ENCODE peak calls at places on chromosomes 4 and X, in five cellular contexts. One of them, this sample, is unnamed.
A peak's percentile ranks its signal among the peaks of the same experiment; 100 is the strongest.

GRCh38 chr4:38590017-38590416 is 74.0 kb upstream of the KLF3 start:
- DNase-seq in RCC 7860: no peak
- DNase-seq in AG04449: no peak
- DNase-seq in T-helper 22 cell: no peak
- DNase-seq in activated CD4-positive, alpha-beta memory T cell treated with anti-CD3 and anti-CD28 coated beads, Interleukin-2, amount 10 ng/mL, durations not matched to agents 7 days and 5 days: no peak
- DNase-seq in this sample: no peak

GRCh38 chr4:108030332-108030731 is 40.6 kb downstream of the HADH start:
- DNase-seq in RCC 7860: no peak
- DNase-seq in AG04449: peak; percentile 21
- DNase-seq in T-helper 22 cell: peak; percentile 27
- DNase-seq in activated CD4-positive, alpha-beta memory T cell treated with anti-CD3 and anti-CD28 coated beads, Interleukin-2, amount 10 ng/mL, durations not matched to agents 7 days and 5 days: peak; percentile 71
- DNase-seq in this sample: peak; percentile 24

GRCh38 chr4:169604131-169604900 is 8.1 kb downstream of the NEK1 start:
- DNase-seq in RCC 7860: peak; percentile 45
- DNase-seq in AG04449: no peak
- DNase-seq in T-helper 22 cell: no peak
- DNase-seq in activated CD4-positive, alpha-beta memory T cell treated with anti-CD3 and anti-CD28 coated beads, Interleukin-2, amount 10 ng/mL, durations not matched to agents 7 days and 5 days: peak; percentile 51
- DNase-seq in this sample: no peak

GRCh38 chrX:1316527-1316926 is 20.1 kb upstream of the IL3RA start:
- DNase-seq in RCC 7860: no peak
- DNase-seq in AG04449: no peak
- DNase-seq in T-helper 22 cell: no peak
- DNase-seq in activated CD4-positive, alpha-beta memory T cell treated with anti-CD3 and anti-CD28 coated beads, Interleukin-2, amount 10 ng/mL, durations not matched to agents 7 days and 5 days: peak; percentile 55
- DNase-seq in this sample: no peak

GRCh38 chr4:169618286-169618685 is 2.1 kb upstream of the CLCN3 start:
- DNase-seq in RCC 7860: no peak
- DNase-seq in AG04449: no peak
- DNase-seq in T-helper 22 cell: no peak
- DNase-seq in activated CD4-positive, alpha-beta memory T cell treated with anti-CD3 and anti-CD28 coated beads, Interleukin-2, amount 10 ng/mL, durations not matched to agents 7 days and 5 days: no peak
- DNase-seq in this sample: no peak

GRCh38 chrX:73850124-73851013 is 287.4 kb downstream of the CHIC1 start:
- DNase-seq in RCC 7860: no peak
- DNase-seq in AG04449: no peak
- DNase-seq in T-helper 22 cell: peak; percentile 5
- DNase-seq in activated CD4-positive, alpha-beta memory T cell treated with anti-CD3 and anti-CD28 coated beads, Interleukin-2, amount 10 ng/mL, durations not matched to agents 7 days and 5 days: no peak
- DNase-seq in this sample: no peak

GRCh38 chr4:136319789-136320470 is 1212.4 kb downstream of the PCDH18 start:
- DNase-seq in RCC 7860: peak; percentile 96
- DNase-seq in AG04449: no peak
- DNase-seq in T-helper 22 cell: no peak
- DNase-seq in activated CD4-positive, alpha-beta memory T cell treated with anti-CD3 and anti-CD28 coated beads, Interleukin-2, amount 10 ng/mL, durations not matched to agents 7 days and 5 days: no peak
- DNase-seq in this sample: no peak

GRCh38 chr4:1327526-1328266 is 19.3 kb upstream of the UVSSA start:
- DNase-seq in RCC 7860: no peak
- DNase-seq in AG04449: no peak
- DNase-seq in T-helper 22 cell: no peak
- DNase-seq in activated CD4-positive, alpha-beta memory T cell treated with anti-CD3 and anti-CD28 coated beads, Interleukin-2, amount 10 ng/mL, durations not matched to agents 7 days and 5 days: no peak
- DNase-seq in this sample: no peak

GRCh38 chrX:78314561-78314960 is 12.8 kb downstream of the CYSLTR1 start:
- DNase-seq in RCC 7860: no peak
- DNase-seq in AG04449: no peak
- DNase-seq in T-helper 22 cell: no peak
- DNase-seq in activated CD4-positive, alpha-beta memory T cell treated with anti-CD3 and anti-CD28 coated beads, Interleukin-2, amount 10 ng/mL, durations not matched to agents 7 days and 5 days: no peak
- DNase-seq in this sample: no peak

GRCh38 chr4:7594013-7594412 is 159.3 kb upstream of the PSAPL1 start:
- DNase-seq in RCC 7860: no peak
- DNase-seq in AG04449: no peak
- DNase-seq in T-helper 22 cell: no peak
- DNase-seq in activated CD4-positive, alpha-beta memory T cell treated with anti-CD3 and anti-CD28 coated beads, Interleukin-2, amount 10 ng/mL, durations not matched to agents 7 days and 5 days: no peak
- DNase-seq in this sample: no peak

GRCh38 chrX:46953597-46953996 is 41.4 kb downstream of the JADE3 start:
- DNase-seq in RCC 7860: no peak
- DNase-seq in AG04449: no peak
- DNase-seq in T-helper 22 cell: no peak
- DNase-seq in activated CD4-positive, alpha-beta memory T cell treated with anti-CD3 and anti-CD28 coated beads, Interleukin-2, amount 10 ng/mL, durations not matched to agents 7 days and 5 days: no peak
- DNase-seq in this sample: no peak

GRCh38 chrX:20547649-20548051 is 280.9 kb upstream of the RPS6KA3 start:
- DNase-seq in RCC 7860: peak; percentile 60
- DNase-seq in AG04449: peak; percentile 21
- DNase-seq in T-helper 22 cell: no peak
- DNase-seq in activated CD4-positive, alpha-beta memory T cell treated with anti-CD3 and anti-CD28 coated beads, Interleukin-2, amount 10 ng/mL, durations not matched to agents 7 days and 5 days: no peak
- DNase-seq in this sample: no peak

GRCh38 chrX:100447563-100448397 is 37.7 kb upstream of the PCDH19 start:
- DNase-seq in RCC 7860: no peak
- DNase-seq in AG04449: no peak
- DNase-seq in T-helper 22 cell: no peak
- DNase-seq in activated CD4-positive, alpha-beta memory T cell treated with anti-CD3 and anti-CD28 coated beads, Interleukin-2, amount 10 ng/mL, durations not matched to agents 7 days and 5 days: peak; percentile 15
- DNase-seq in this sample: no peak

GRCh38 chrX:102841706-102842003 is 95.4 kb upstream of the RAB40AL start:
- DNase-seq in RCC 7860: no peak
- DNase-seq in AG04449: no peak
- DNase-seq in T-helper 22 cell: no peak
- DNase-seq in activated CD4-positive, alpha-beta memory T cell treated with anti-CD3 and anti-CD28 coated beads, Interleukin-2, amount 10 ng/mL, durations not matched to agents 7 days and 5 days: no peak
- DNase-seq in this sample: no peak

GRCh38 chr4:40246938-40247337 is 50.1 kb downstream of the RHOH start:
- DNase-seq in RCC 7860: no peak
- DNase-seq in AG04449: no peak
- DNase-seq in T-helper 22 cell: no peak
- DNase-seq in activated CD4-positive, alpha-beta memory T cell treated with anti-CD3 and anti-CD28 coated beads, Interleukin-2, amount 10 ng/mL, durations not matched to agents 7 days and 5 days: no peak
- DNase-seq in this sample: no peak

GRCh38 chr4:94342713-94343112 is at the start of gene HPGDS:
- DNase-seq in RCC 7860: no peak
- DNase-seq in AG04449: no peak
- DNase-seq in T-helper 22 cell: no peak
- DNase-seq in activated CD4-positive, alpha-beta memory T cell treated with anti-CD3 and anti-CD28 coated beads, Interleukin-2, amount 10 ng/mL, durations not matched to agents 7 days and 5 days: no peak
- DNase-seq in this sample: no peak

GRCh38 chr4:25782482-25782881 is 80.3 kb downstream of the SEL1L3 start:
- DNase-seq in RCC 7860: no peak
- DNase-seq in AG04449: no peak
- DNase-seq in T-helper 22 cell: no peak
- DNase-seq in activated CD4-positive, alpha-beta memory T cell treated with anti-CD3 and anti-CD28 coated beads, Interleukin-2, amount 10 ng/mL, durations not matched to agents 7 days and 5 days: no peak
- DNase-seq in this sample: no peak

GRCh38 chr4:98657531-98658286 is 702 bp downstream of the TSPAN5 start:
- DNase-seq in RCC 7860: peak; percentile 50
- DNase-seq in AG04449: no peak
- DNase-seq in T-helper 22 cell: peak; percentile 3
- DNase-seq in activated CD4-positive, alpha-beta memory T cell treated with anti-CD3 and anti-CD28 coated beads, Interleukin-2, amount 10 ng/mL, durations not matched to agents 7 days and 5 days: peak; percentile 52
- DNase-seq in this sample: no peak

GRCh38 chr4:25347473-25347872 is 29.6 kb upstream of the ANAPC4 start:
- DNase-seq in RCC 7860: no peak
- DNase-seq in AG04449: no peak
- DNase-seq in T-helper 22 cell: no peak
- DNase-seq in activated CD4-positive, alpha-beta memory T cell treated with anti-CD3 and anti-CD28 coated beads, Interleukin-2, amount 10 ng/mL, durations not matched to agents 7 days and 5 days: no peak
- DNase-seq in this sample: no peak

GRCh38 chr4:149738156-149738555 is 77.5 kb downstream of the IQCM start:
- DNase-seq in RCC 7860: no peak
- DNase-seq in AG04449: no peak
- DNase-seq in T-helper 22 cell: no peak
- DNase-seq in activated CD4-positive, alpha-beta memory T cell treated with anti-CD3 and anti-CD28 coated beads, Interleukin-2, amount 10 ng/mL, durations not matched to agents 7 days and 5 days: no peak
- DNase-seq in this sample: no peak

GRCh38 chr4:1609901-1610790 is 74.0 kb downstream of the FAM53A start:
- DNase-seq in RCC 7860: no peak
- DNase-seq in AG04449: no peak
- DNase-seq in T-helper 22 cell: no peak
- DNase-seq in activated CD4-positive, alpha-beta memory T cell treated with anti-CD3 and anti-CD28 coated beads, Interleukin-2, amount 10 ng/mL, durations not matched to agents 7 days and 5 days: no peak
- DNase-seq in this sample: no peak

GRCh38 chrX:108131471-108131870 is 39.9 kb downstream of the ATG4A start:
- DNase-seq in RCC 7860: peak; percentile 62
- DNase-seq in AG04449: no peak
- DNase-seq in T-helper 22 cell: no peak
- DNase-seq in activated CD4-positive, alpha-beta memory T cell treated with anti-CD3 and anti-CD28 coated beads, Interleukin-2, amount 10 ng/mL, durations not matched to agents 7 days and 5 days: no peak
- DNase-seq in this sample: no peak

GRCh38 chrX:133374874-133375387 is 40.4 kb downstream of the GPC4 start:
- DNase-seq in RCC 7860: no peak
- DNase-seq in AG04449: no peak
- DNase-seq in T-helper 22 cell: no peak
- DNase-seq in activated CD4-positive, alpha-beta memory T cell treated with anti-CD3 and anti-CD28 coated beads, Interleukin-2, amount 10 ng/mL, durations not matched to agents 7 days and 5 days: no peak
- DNase-seq in this sample: no peak

GRCh38 chrX:39070009-39070408 is 268.8 kb downstream of the MID1IP1 start:
- DNase-seq in RCC 7860: no peak
- DNase-seq in AG04449: no peak
- DNase-seq in T-helper 22 cell: no peak
- DNase-seq in activated CD4-positive, alpha-beta memory T cell treated with anti-CD3 and anti-CD28 coated beads, Interleukin-2, amount 10 ng/mL, durations not matched to agents 7 days and 5 days: no peak
- DNase-seq in this sample: no peak

GRCh38 chrX:101619336-101619735 is 1.5 kb upstream of the ARMCX6 start:
- DNase-seq in RCC 7860: no peak
- DNase-seq in AG04449: no peak
- DNase-seq in T-helper 22 cell: no peak
- DNase-seq in activated CD4-positive, alpha-beta memory T cell treated with anti-CD3 and anti-CD28 coated beads, Interleukin-2, amount 10 ng/mL, durations not matched to agents 7 days and 5 days: no peak
- DNase-seq in this sample: no peak

GRCh38 chr4:153514001-153514526 is 47.9 kb downstream of the TMEM131L start:
- DNase-seq in RCC 7860: peak; percentile 7
- DNase-seq in AG04449: peak; percentile 52
- DNase-seq in T-helper 22 cell: no peak
- DNase-seq in activated CD4-positive, alpha-beta memory T cell treated with anti-CD3 and anti-CD28 coated beads, Interleukin-2, amount 10 ng/mL, durations not matched to agents 7 days and 5 days: no peak
- DNase-seq in this sample: no peak

GRCh38 chr4:107719211-107719926 is 665 bp downstream of the PAPSS1 start:
- DNase-seq in RCC 7860: peak; percentile 5
- DNase-seq in AG04449: no peak
- DNase-seq in T-helper 22 cell: no peak
- DNase-seq in activated CD4-positive, alpha-beta memory T cell treated with anti-CD3 and anti-CD28 coated beads, Interleukin-2, amount 10 ng/mL, durations not matched to agents 7 days and 5 days: peak; percentile 46
- DNase-seq in this sample: no peak

GRCh38 chr4:76569695-76570094 is 134.7 kb downstream of the SHROOM3 start:
- DNase-seq in RCC 7860: peak; percentile 17
- DNase-seq in AG04449: no peak
- DNase-seq in T-helper 22 cell: no peak
- DNase-seq in activated CD4-positive, alpha-beta memory T cell treated with anti-CD3 and anti-CD28 coated beads, Interleukin-2, amount 10 ng/mL, durations not matched to agents 7 days and 5 days: no peak
- DNase-seq in this sample: no peak

GRCh38 chrX:45505214-45505613 is 304.5 kb upstream of the DIPK2B start:
- DNase-seq in RCC 7860: peak; percentile 6
- DNase-seq in AG04449: no peak
- DNase-seq in T-helper 22 cell: no peak
- DNase-seq in activated CD4-positive, alpha-beta memory T cell treated with anti-CD3 and anti-CD28 coated beads, Interleukin-2, amount 10 ng/mL, durations not matched to agents 7 days and 5 days: no peak
- DNase-seq in this sample: peak; percentile 13

GRCh38 chrX:40478457-40479065 is 102.2 kb upstream of the ATP6AP2 start:
- DNase-seq in RCC 7860: no peak
- DNase-seq in AG04449: no peak
- DNase-seq in T-helper 22 cell: no peak
- DNase-seq in activated CD4-positive, alpha-beta memory T cell treated with anti-CD3 and anti-CD28 coated beads, Interleukin-2, amount 10 ng/mL, durations not matched to agents 7 days and 5 days: no peak
- DNase-seq in this sample: no peak

GRCh38 chr4:105357258-105357657 is 116.6 kb downstream of the PPA2 start:
- DNase-seq in RCC 7860: no peak
- DNase-seq in AG04449: no peak
- DNase-seq in T-helper 22 cell: no peak
- DNase-seq in activated CD4-positive, alpha-beta memory T cell treated with anti-CD3 and anti-CD28 coated beads, Interleukin-2, amount 10 ng/mL, durations not matched to agents 7 days and 5 days: no peak
- DNase-seq in this sample: no peak

GRCh38 chr4:151658959-151659593 is 101.7 kb downstream of the GATB start:
- DNase-seq in RCC 7860: peak; percentile 6
- DNase-seq in AG04449: no peak
- DNase-seq in T-helper 22 cell: no peak
- DNase-seq in activated CD4-positive, alpha-beta memory T cell treated with anti-CD3 and anti-CD28 coated beads, Interleukin-2, amount 10 ng/mL, durations not matched to agents 7 days and 5 days: no peak
- DNase-seq in this sample: no peak

GRCh38 chr4:6896035-6896434 is 13.6 kb upstream of the TBC1D14 start:
- DNase-seq in RCC 7860: no peak
- DNase-seq in AG04449: no peak
- DNase-seq in T-helper 22 cell: no peak
- DNase-seq in activated CD4-positive, alpha-beta memory T cell treated with anti-CD3 and anti-CD28 coated beads, Interleukin-2, amount 10 ng/mL, durations not matched to agents 7 days and 5 days: no peak
- DNase-seq in this sample: no peak